ENCODE peak calls at places on chromosomes 7 and 10, in ten cellular contexts. X is neural crest cell; F is globus pallidus; H is CD4-positive, alpha-beta memory T cell; Q is breast epithelium; K is NCI-H69; I is T-helper 9 cell; L is HEK293T; O is neuronal stem cell; D is cerebellar nuclear complex. G is an unnamed sample.

GRCh38 chr10:89392974-89393373 is 551 bp downstream of the IFIT1 start:
- DNase-seq in X (no peak), F (peak), H (no peak), Q (no peak), K (no peak), I (no peak), L (no peak), O (no peak), D (no peak), G (peak)

GRCh38 chr10:64385355-64385754 is 864.2 kb downstream of the REEP3 start:
- DNase-seq in X (no peak), F (no peak), H (no peak), Q (no peak), K (no peak), I (no peak), L (no peak), O (no peak), D (no peak), G (no peak)

GRCh38 chr7:143435266-143435665 is 8.0 kb upstream of the TAS2R60 start:
- DNase-seq in X (no peak), F (no peak), H (no peak), Q (no peak), K (no peak), I (no peak), L (no peak), O (no peak), D (no peak), G (no peak)

GRCh38 chr7:134454277-134454676 is 4.6 kb downstream of the AKR1B1 start:
- DNase-seq in X (no peak), F (peak), H (no peak), Q (no peak), K (no peak), I (no peak), L (no peak), O (no peak), D (no peak), G (no peak)

GRCh38 chr7:157000047-157000726 is 10.3 kb downstream of the MNX1 start:
- DNase-seq in X (no peak), F (no peak), H (no peak), Q (no peak), K (peak), I (no peak), L (no peak), O (no peak), D (no peak), G (no peak)

GRCh38 chr10:88379575-88379974 is 203.5 kb downstream of the RNLS start:
- DNase-seq in X (no peak), F (no peak), H (no peak), Q (no peak), K (no peak), I (no peak), L (no peak), O (no peak), D (no peak), G (no peak)

GRCh38 chr7:4650471-4651047 is 31.5 kb upstream of the FOXK1 start:
- DNase-seq in X (peak), F (peak), H (no peak), Q (no peak), K (no peak), I (no peak), L (no peak), O (peak), D (no peak), G (no peak)

GRCh38 chr10:85580585-85580984 is 786.0 kb downstream of the GRID1 start:
- DNase-seq in X (no peak), F (no peak), H (no peak), Q (no peak), K (peak), I (no peak), L (no peak), O (no peak), D (no peak), G (no peak)

GRCh38 chr10:89369142-89370105 is 8.4 kb upstream of the IFIT1B start:
- DNase-seq in X (no peak), F (peak), H (no peak), Q (no peak), K (no peak), I (no peak), L (no peak), O (no peak), D (no peak), G (peak)

GRCh38 chr7:6392712-6393666 is 54.8 kb downstream of the DAGLB start:
- DNase-seq in X (no peak), F (no peak), H (no peak), Q (no peak), K (no peak), I (no peak), L (no peak), O (no peak), D (no peak), G (peak)